ENCODE peak calls at places on chromosome 13, in seven cellular contexts. P is colonic mucosa, C is retina, B is SHP77 treated with DMSO at 0.1 percent for 48 hours, U is ELR, L is heart right ventricle, E is HL-60. Q is an unnamed sample.

GRCh38 chr13:112818040-112818697 is 128.3 kb downstream of the ATP11A start:
- DNase-seq in C (no peak), L (no peak), E (no peak), P (no peak), U (no peak), B (no peak), Q (no peak)

GRCh38 chr13:43171489-43171888 is 148.1 kb downstream of the DNAJC15 start:
- DNase-seq in B (no peak), L (no peak), C (no peak), U (no peak), P (no peak), E (no peak), Q (no peak)

GRCh38 chr13:29877456-29878096 is 27.2 kb upstream of the UBL3 start:
- DNase-seq in C (no peak), B (no peak), U (no peak), L (no peak), E (no peak), P (peak; percentile 55), Q (no peak)

GRCh38 chr13:111912991-111913781 is 153.8 kb upstream of the SOX1 start:
- DNase-seq in L (no peak), E (no peak), U (no peak), B (no peak), C (peak; percentile 50), P (peak; percentile 4), Q (no peak)

GRCh38 chr13:26062853-26063444 is 11.1 kb upstream of the SHISA2 start:
- DNase-seq in C (peak; percentile 70), L (peak; percentile 48), B (no peak), P (peak; percentile 26), E (peak; percentile 50), U (peak; percentile 55), Q (peak; percentile 64)

GRCh38 chr13:67299072-67299635 is 69.0 kb upstream of the PCDH9 start:
- DNase-seq in C (no peak), B (no peak), U (peak; percentile 87), E (no peak), P (no peak), L (no peak), Q (peak; percentile 77)

GRCh38 chr13:27662738-27663470 is 41.2 kb downstream of the POLR1D start:
- DNase-seq in U (no peak), L (no peak), B (no peak), P (no peak), C (no peak), E (no peak), Q (no peak)

GRCh38 chr13:81171065-81171647 is 830.2 kb upstream of the SPRY2 start:
- DNase-seq in E (no peak), C (peak; percentile 18), L (no peak), U (peak; percentile 54), B (no peak), P (no peak), Q (no peak)

GRCh38 chr13:49791753-49792549 is 531 bp downstream of the KPNA3 start:
- DNase-seq in P (peak; percentile 58), L (peak; percentile 31), C (peak; percentile 83), U (peak; percentile 64), B (peak; percentile 9), E (peak; percentile 48), Q (no peak)

GRCh38 chr13:73212482-73212881 is 153.7 kb downstream of the KLF5 start:
- DNase-seq in B (no peak), P (no peak), U (no peak), E (no peak), L (no peak), C (no peak), Q (no peak)

GRCh38 chr13:93226623-93227279 is at the start of gene GPC6:
- DNase-seq in B (peak; percentile 98), P (peak; percentile 44), E (no peak), C (no peak), U (peak; percentile 87), L (no peak), Q (peak; percentile 89)

GRCh38 chr13:47463726-47464125 is 537.3 kb downstream of the SUCLA2 start:
- DNase-seq in E (no peak), C (no peak), U (peak; percentile 77), L (no peak), B (no peak), P (no peak), Q (no peak)

GRCh38 chr13:28012383-28012782 is 23.9 kb upstream of the URAD start:
- DNase-seq in U (peak; percentile 59), E (no peak), B (no peak), L (no peak), P (no peak), C (no peak), Q (no peak)

GRCh38 chr13:28181413-28181812 is 43.1 kb downstream of the PAN3 start:
- DNase-seq in P (no peak), E (no peak), L (no peak), U (peak; percentile 96), C (no peak), B (no peak), Q (peak; percentile 8)

GRCh38 chr13:105147481-105147880 is 1388.0 kb downstream of the EFNB2 start:
- DNase-seq in L (no peak), C (peak; percentile 7), E (no peak), B (no peak), U (no peak), P (no peak), Q (no peak)

GRCh38 chr13:20294497-20294896 is 62.4 kb upstream of the GJB6 start:
- DNase-seq in U (peak; percentile 16), P (no peak), L (no peak), E (no peak), B (no peak), C (no peak), Q (no peak)

GRCh38 chr13:29520671-29521070 is 74.8 kb downstream of the SLC7A1 start:
- DNase-seq in B (no peak), E (no peak), C (no peak), U (peak; percentile 83), P (no peak), L (no peak), Q (peak; percentile 55)

GRCh38 chr13:77516342-77516789 is 19.1 kb upstream of the SCEL start:
- DNase-seq in B (no peak), U (peak; percentile 85), L (no peak), C (no peak), E (no peak), P (no peak), Q (peak; percentile 49)

GRCh38 chr13:84137292-84137691 is 255.0 kb upstream of the SLITRK1 start:
- DNase-seq in E (no peak), U (peak; percentile 74), B (no peak), P (no peak), L (no peak), C (no peak), Q (no peak)

GRCh38 chr13:73984949-73985691 is 149.1 kb downstream of the KLF12 start:
- DNase-seq in B (peak; percentile 4), E (no peak), L (peak; percentile 29), P (no peak), C (no peak), U (no peak), Q (no peak)

GRCh38 chr13:35984776-35985453 is 146.3 kb downstream of the DCLK1 start:
- DNase-seq in U (no peak), P (no peak), B (peak; percentile 47), E (no peak), L (no peak), C (peak; percentile 84), Q (no peak)

GRCh38 chr13:51849145-51850101 is 4.4 kb upstream of the TMEM272 start:
- DNase-seq in L (no peak), U (peak; percentile 50), C (peak; percentile 48), B (no peak), P (peak; percentile 26), E (peak; percentile 29), Q (no peak)

GRCh38 chr13:26048745-26049144 is 3.1 kb downstream of the SHISA2 start:
- DNase-seq in U (no peak), P (no peak), B (no peak), C (peak; percentile 54), E (no peak), L (no peak), Q (no peak)

GRCh38 chr13:113669871-113670341 is 2.9 kb downstream of the GRK1 start:
- DNase-seq in L (no peak), C (no peak), P (no peak), E (no peak), B (no peak), U (no peak), Q (no peak)

GRCh38 chr13:86922936-86923335 is 748.2 kb upstream of the SLITRK5 start:
- DNase-seq in C (no peak), P (no peak), L (no peak), B (no peak), U (peak; percentile 34), E (no peak), Q (no peak)

GRCh38 chr13:97255515-97255999 is 33.4 kb downstream of the MBNL2 start:
- DNase-seq in U (no peak), P (no peak), C (no peak), L (no peak), B (no peak), E (no peak), Q (no peak)

GRCh38 chr13:99176309-99177276 is 24.1 kb upstream of the UBAC2 start:
- DNase-seq in C (peak; percentile 78), L (peak; percentile 73), U (peak; percentile 72), E (peak; percentile 77), P (peak; percentile 84), B (peak; percentile 76), Q (no peak)

GRCh38 chr13:42747399-42747873 is 33.9 kb upstream of the FAM216B start:
- DNase-seq in C (no peak), L (no peak), B (no peak), P (no peak), U (peak; percentile 95), E (no peak), Q (peak; percentile 63)

GRCh38 chr13:98674968-98675528 is 77.4 kb downstream of the SLC15A1 start:
- DNase-seq in B (no peak), P (no peak), L (no peak), U (no peak), E (no peak), C (no peak), Q (no peak)

GRCh38 chr13:49292742-49293498 is 45.2 kb downstream of the CDADC1 start:
- DNase-seq in U (no peak), P (no peak), E (no peak), C (no peak), L (peak; percentile 66), B (peak; percentile 17), Q (peak; percentile 64)

GRCh38 chr13:48790996-48791395 is 137.3 kb downstream of the CYSLTR2 start:
- DNase-seq in L (no peak), C (no peak), B (no peak), E (no peak), U (no peak), P (no peak), Q (no peak)

GRCh38 chr13:64540468-64540867 is 2689.7 kb downstream of the PCDH9 start:
- DNase-seq in B (no peak), C (no peak), L (no peak), E (no peak), U (peak; percentile 28), P (no peak), Q (peak; percentile 12)